ENCODE peak calls at places on chromosomes 13 and 19, in ten cellular contexts. J is NCI-H460, F is Right ventricle myocardium superior, K is OCI-LY7, I is GM20000, G is suprapubic skin, P is RPMI8226, A is germinal center, R is esophagus squamous epithelium, X is foreskin fibroblast. V is an unnamed sample.

GRCh38 chr19:4120531-4120930 is 3.4 kb downstream of the MAP2K2 start:
- DNase-seq in F (no peak), P (no peak), J (no peak), A (no peak), K (no peak), I (no peak), R (no peak), G (no peak), X (peak), V (no peak)

GRCh38 chr13:99033814-99034213 is 56.0 kb upstream of the DOCK9 start:
- DNase-seq in I (peak), P (no peak), X (peak), R (no peak), G (no peak), J (peak), F (no peak), A (no peak), K (peak), V (no peak)

GRCh38 chr13:50261502-50261901 is 246.3 kb downstream of the KCNRG start:
- DNase-seq in J (no peak), F (no peak), R (no peak), X (no peak), I (no peak), G (no peak), A (no peak), P (no peak), K (no peak), V (no peak)

GRCh38 chr19:46361915-46362314 is 15.0 kb downstream of the PPP5C start:
- DNase-seq in A (no peak), K (no peak), G (no peak), X (no peak), R (no peak), I (no peak), J (no peak), P (no peak), F (no peak), V (no peak)

GRCh38 chr19:40702337-40703012 is 12.0 kb upstream of the NUMBL start:
- DNase-seq in X (peak), G (no peak), P (no peak), J (no peak), K (no peak), I (no peak), A (no peak), R (no peak), F (peak), V (peak)

GRCh38 chr13:101942038-101942437 is 459.8 kb downstream of the FGF14 start:
- DNase-seq in G (no peak), X (peak), A (no peak), F (no peak), K (peak), I (no peak), P (no peak), R (no peak), J (peak), V (peak)

GRCh38 chr19:34767967-34768366 is 5.0 kb downstream of the ZNF599 start:
- DNase-seq in G (no peak), R (no peak), J (no peak), K (no peak), A (no peak), I (no peak), F (no peak), X (no peak), P (no peak), V (no peak)

GRCh38 chr19:55460670-55461258 is 678 bp downstream of the ISOC2 start:
- DNase-seq in A (peak), R (no peak), I (peak), P (peak), K (peak), F (peak), X (peak), J (peak), G (peak), V (peak)

GRCh38 chr13:27972619-27972877 is 3.4 kb upstream of the CDX2 start:
- DNase-seq in G (no peak), J (no peak), K (no peak), X (no peak), I (no peak), F (no peak), P (no peak), R (no peak), A (no peak), V (no peak)

GRCh38 chr13:67549331-67549730 is 319.2 kb upstream of the PCDH9 start:
- DNase-seq in R (no peak), G (no peak), A (no peak), K (no peak), X (peak), I (no peak), P (no peak), J (no peak), F (no peak), V (no peak)

GRCh38 chr13:25171170-25171516 is 945 bp downstream of the AMER2 start:
- DNase-seq in K (no peak), A (no peak), F (no peak), J (no peak), R (no peak), X (no peak), I (no peak), G (no peak), P (no peak), V (no peak)

GRCh38 chr13:74889321-74889720 is 592.6 kb downstream of the TBC1D4 start:
- DNase-seq in X (peak), I (no peak), F (no peak), P (no peak), J (no peak), A (no peak), K (no peak), G (no peak), R (no peak), V (no peak)

GRCh38 chr19:34067861-34068271 is 104.4 kb upstream of the LSM14A start:
- DNase-seq in X (peak), J (no peak), K (no peak), F (no peak), I (no peak), P (no peak), A (no peak), R (no peak), G (no peak), V (no peak)

GRCh38 chr19:1446713-1447564 is 3.0 kb upstream of the APC2 start:
- DNase-seq in R (no peak), I (no peak), K (no peak), X (peak), A (peak), F (no peak), J (no peak), G (no peak), P (peak), V (peak)

GRCh38 chr13:37995052-37995451 is 125.5 kb upstream of the TRPC4 start:
- DNase-seq in X (peak), I (no peak), K (no peak), J (no peak), A (no peak), R (no peak), F (no peak), P (no peak), G (no peak), V (no peak)

GRCh38 chr13:112132142-112132541 is 65.2 kb downstream of the SOX1 start:
- DNase-seq in I (no peak), R (no peak), F (no peak), G (no peak), K (no peak), J (no peak), X (no peak), P (no peak), A (no peak), V (no peak)

GRCh38 chr19:46753420-46754155 is 7.3 kb upstream of the STRN4 start:
- DNase-seq in F (peak), G (no peak), A (peak), P (peak), K (peak), R (no peak), J (peak), I (peak), X (peak), V (peak)

GRCh38 chr13:48265217-48265815 is 32.3 kb downstream of the ITM2B start:
- DNase-seq in K (peak), F (no peak), G (no peak), P (no peak), I (peak), A (peak), R (no peak), J (no peak), X (no peak), V (no peak)

GRCh38 chr13:75762066-75762937 is 126.2 kb downstream of the LMO7 start:
- DNase-seq in G (no peak), J (no peak), K (no peak), I (peak), A (no peak), R (no peak), X (no peak), P (no peak), F (no peak), V (no peak)

GRCh38 chr13:21579754-21580316 is 24.1 kb downstream of the MICU2 start:
- DNase-seq in P (no peak), A (no peak), K (peak), G (no peak), X (no peak), I (no peak), R (no peak), F (no peak), J (no peak), V (no peak)

GRCh38 chr19:40229926-40230417 is 3.5 kb upstream of the CCNP start:
- DNase-seq in X (no peak), I (no peak), K (no peak), J (no peak), F (peak), G (no peak), R (no peak), P (no peak), A (no peak), V (no peak)

GRCh38 chr19:33872445-33873320 is 76.0 kb downstream of the KCTD15 start:
- DNase-seq in A (no peak), F (no peak), I (no peak), K (no peak), J (no peak), G (no peak), X (peak), R (no peak), P (no peak), V (no peak)

GRCh38 chr19:52007436-52007804 is 591 bp downstream of the ZNF615 start:
- DNase-seq in I (no peak), X (no peak), P (no peak), R (no peak), G (no peak), A (no peak), F (no peak), K (no peak), J (no peak), V (peak)

GRCh38 chr19:2334986-2335846 is 6.7 kb downstream of the SPPL2B start:
- DNase-seq in G (no peak), F (no peak), I (no peak), P (no peak), A (no peak), K (no peak), R (no peak), X (peak), J (no peak), V (no peak)

GRCh38 chr19:12792048-12792852 is 964 bp downstream of the JUNB start:
- DNase-seq in X (peak), P (peak), K (peak), F (peak), G (peak), I (peak), J (no peak), A (no peak), R (no peak), V (peak)

GRCh38 chr13:99380402-99380801 is 73.2 kb upstream of the GPR183 start:
- DNase-seq in I (no peak), A (no peak), P (no peak), K (no peak), J (no peak), G (no peak), R (no peak), F (no peak), X (no peak), V (no peak)

GRCh38 chr19:33110201-33110910 is 21.6 kb upstream of the WDR88 start:
- DNase-seq in A (no peak), F (no peak), P (no peak), X (peak), G (no peak), K (no peak), I (no peak), J (no peak), R (no peak), V (no peak)

GRCh38 chr19:3302755-3303154 is 63.6 kb upstream of the NFIC start:
- DNase-seq in K (peak), X (no peak), G (no peak), A (no peak), F (no peak), I (no peak), R (no peak), P (no peak), J (no peak), V (no peak)